ENCODE peak calls at places on chromosomes 1 and 21, in seven cellular contexts. F is fibroblast of lung; O is mucosa of descending colon; J is PC-3; Z is CD8-positive, alpha-beta T cell; E is heart right ventricle; A is bronchial epithelial cell. Q is an unnamed sample.

GRCh38 chr1:12287869-12288268 is 58.0 kb downstream of the VPS13D start:
- DNase-seq in F (no peak), O (no peak), J (no peak), Z (no peak), E (no peak), A (no peak), Q (no peak)

GRCh38 chr21:20272791-20273362 is 725.3 kb upstream of the NCAM2 start:
- DNase-seq in F (no peak), O (no peak), J (no peak), Z (no peak), E (no peak), A (peak; percentile 17), Q (no peak)

GRCh38 chr1:9630331-9631081 is 21.0 kb upstream of the PIK3CD start:
- DNase-seq in F (no peak), O (no peak), J (no peak), Z (no peak), E (no peak), A (no peak), Q (no peak)

GRCh38 chr1:207644852-207645631 is at the start of gene CR1L:
- DNase-seq in F (peak; percentile 54), O (peak; percentile 79), J (peak; percentile 46), Z (peak; percentile 45), E (peak; percentile 77), A (peak; percentile 47), Q (peak; percentile 80)

GRCh38 chr1:186102559-186103148 is 272.4 kb downstream of the TPR start:
- DNase-seq in F (peak; percentile 94), O (no peak), J (peak; percentile 44), Z (no peak), E (no peak), A (peak; percentile 57), Q (no peak)

GRCh38 chr1:240152611-240153297 is 61.1 kb downstream of the FMN2 start:
- DNase-seq in F (peak; percentile 34), O (no peak), J (peak; percentile 25), Z (no peak), E (no peak), A (no peak), Q (no peak)

GRCh38 chr1:95035536-95035935 is 37.2 kb downstream of the ALG14 start:
- DNase-seq in F (peak; percentile 98), O (no peak), J (peak; percentile 69), Z (no peak), E (no peak), A (peak; percentile 84), Q (no peak)

GRCh38 chr1:115185351-115185750 is 96.0 kb upstream of the TSPAN2 start:
- DNase-seq in F (no peak), O (no peak), J (no peak), Z (no peak), E (no peak), A (no peak), Q (no peak)

GRCh38 chr1:85611390-85611789 is 30.8 kb downstream of the CCN1 start:
- DNase-seq in F (peak; percentile 95), O (no peak), J (peak; percentile 43), Z (no peak), E (no peak), A (peak; percentile 58), Q (no peak)

DNA sequence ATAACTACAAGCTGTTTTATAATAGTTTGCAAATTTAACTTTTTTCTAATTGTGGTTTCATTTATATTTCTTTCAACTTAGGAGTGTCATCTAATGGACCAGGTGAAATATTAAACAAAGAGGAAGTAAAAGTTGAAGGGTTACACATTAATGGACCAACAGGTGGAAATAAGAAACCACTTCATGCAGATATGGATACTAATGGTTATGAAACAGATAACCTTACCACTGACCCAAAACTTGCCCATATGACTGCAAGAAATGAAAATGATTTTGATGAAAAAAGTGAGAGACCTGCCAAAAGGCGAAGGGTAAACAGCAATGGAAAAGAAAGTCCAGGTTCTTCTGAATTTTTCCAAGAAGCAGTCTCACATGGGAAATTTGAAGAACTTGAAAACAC is 59.7 kb downstream of the MIER1 start:
- DNase-seq in F (no peak), O (no peak), J (no peak), Z (no peak), E (no peak), A (no peak), Q (no peak)
- TF ChIP-seq CTCF in F (no peak), O (no peak), J (no peak), Z (no peak), E (no peak), A (no peak), Q (no peak)

GRCh38 chr21:39312112-39313041 is 1.1 kb downstream of the BRWD1 start:
- DNase-seq in F (peak; percentile 84), O (peak; percentile 96), J (peak; percentile 91), Z (peak; percentile 92), E (peak; percentile 94), A (peak; percentile 80), Q (peak; percentile 89)

GRCh38 chr21:39313042-39313456 is 383 bp downstream of the BRWD1 start:
- DNase-seq in F (peak; percentile 11), O (peak; percentile 79), J (no peak), Z (peak; percentile 19), E (no peak), A (no peak), Q (peak; percentile 62)

GRCh38 chr21:39314155-39315027 is 959 bp upstream of the BRWD1 start:
- DNase-seq in F (peak; percentile 78), O (no peak), J (peak; percentile 62), Z (peak; percentile 21), E (peak; percentile 51), A (peak; percentile 57), Q (no peak)

GRCh38 chr21:39315603-39316002 is 2.2 kb upstream of the BRWD1 start:
- DNase-seq in F (no peak), O (no peak), J (no peak), Z (no peak), E (no peak), A (no peak), Q (no peak)

DNA sequence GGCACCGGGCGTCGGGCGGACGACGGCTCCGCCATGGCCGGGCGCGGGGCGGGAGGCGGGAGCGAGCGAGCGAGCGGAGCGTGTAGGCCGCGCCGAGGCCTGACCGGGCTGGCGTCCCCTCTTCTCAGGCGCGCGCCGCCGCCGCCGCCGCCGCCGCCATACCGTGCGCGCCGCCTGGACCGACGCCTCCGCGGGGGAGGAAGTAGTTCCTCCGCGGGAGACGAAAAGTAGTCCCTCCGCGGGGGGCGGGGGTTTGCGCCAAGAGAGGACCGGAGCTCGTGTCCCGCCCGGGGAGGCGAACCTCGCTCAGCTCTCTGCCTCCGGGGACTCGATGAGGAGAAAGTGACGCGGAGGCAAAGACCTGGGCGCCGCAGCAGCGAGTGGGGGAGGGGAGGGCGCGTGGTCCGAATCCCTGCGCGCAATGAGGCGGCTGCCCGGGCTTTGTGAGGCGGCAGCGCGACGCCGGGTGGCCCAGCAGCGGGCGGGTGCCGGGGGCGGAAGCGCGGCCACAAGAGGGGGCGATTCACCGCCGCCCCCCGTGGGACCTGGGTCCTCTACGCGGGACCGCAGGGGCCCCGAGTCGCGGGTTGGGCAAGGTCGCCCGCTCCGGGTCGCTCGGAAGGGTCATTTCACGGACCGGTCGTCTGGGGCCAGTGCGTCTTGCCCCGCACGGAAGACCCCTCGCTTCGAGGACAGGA is at the start of gene BRWD1:
- DNase-seq in F (peak; percentile 88), O (peak; percentile 88), J (peak; percentile 77), Z (peak; percentile 69), E (peak; percentile 84), A (peak; percentile 39), Q (peak; percentile 75)
- TF ChIP-seq CTCF in F (no peak), O (no peak), J (no peak), Z (no peak), E (peak; percentile 56), A (peak; percentile 6), Q (peak; percentile 38)

GRCh38 chr1:196660912-196661311 is 9.1 kb downstream of the CFH start:
- DNase-seq in F (peak; percentile 17), O (no peak), J (peak; percentile 47), Z (no peak), E (no peak), A (peak; percentile 50), Q (no peak)
- TF ChIP-seq CTCF in F (no peak), O (no peak), J (peak; percentile 64), Z (peak; percentile 51), E (peak; percentile 78), A (no peak), Q (peak; percentile 76)

GRCh38 chr1:176669782-176670181 is 206.8 kb downstream of the PAPPA2 start:
- DNase-seq in F (no peak), O (no peak), J (no peak), Z (no peak), E (no peak), A (no peak), Q (no peak)

GRCh38 chr1:176670853-176671252 is 207.9 kb downstream of the PAPPA2 start:
- DNase-seq in F (no peak), O (no peak), J (no peak), Z (no peak), E (no peak), A (no peak), Q (no peak)
- TF ChIP-seq CTCF in F (no peak), O (no peak), J (peak; percentile 15), Z (no peak), E (no peak), A (no peak), Q (no peak)

DNA sequence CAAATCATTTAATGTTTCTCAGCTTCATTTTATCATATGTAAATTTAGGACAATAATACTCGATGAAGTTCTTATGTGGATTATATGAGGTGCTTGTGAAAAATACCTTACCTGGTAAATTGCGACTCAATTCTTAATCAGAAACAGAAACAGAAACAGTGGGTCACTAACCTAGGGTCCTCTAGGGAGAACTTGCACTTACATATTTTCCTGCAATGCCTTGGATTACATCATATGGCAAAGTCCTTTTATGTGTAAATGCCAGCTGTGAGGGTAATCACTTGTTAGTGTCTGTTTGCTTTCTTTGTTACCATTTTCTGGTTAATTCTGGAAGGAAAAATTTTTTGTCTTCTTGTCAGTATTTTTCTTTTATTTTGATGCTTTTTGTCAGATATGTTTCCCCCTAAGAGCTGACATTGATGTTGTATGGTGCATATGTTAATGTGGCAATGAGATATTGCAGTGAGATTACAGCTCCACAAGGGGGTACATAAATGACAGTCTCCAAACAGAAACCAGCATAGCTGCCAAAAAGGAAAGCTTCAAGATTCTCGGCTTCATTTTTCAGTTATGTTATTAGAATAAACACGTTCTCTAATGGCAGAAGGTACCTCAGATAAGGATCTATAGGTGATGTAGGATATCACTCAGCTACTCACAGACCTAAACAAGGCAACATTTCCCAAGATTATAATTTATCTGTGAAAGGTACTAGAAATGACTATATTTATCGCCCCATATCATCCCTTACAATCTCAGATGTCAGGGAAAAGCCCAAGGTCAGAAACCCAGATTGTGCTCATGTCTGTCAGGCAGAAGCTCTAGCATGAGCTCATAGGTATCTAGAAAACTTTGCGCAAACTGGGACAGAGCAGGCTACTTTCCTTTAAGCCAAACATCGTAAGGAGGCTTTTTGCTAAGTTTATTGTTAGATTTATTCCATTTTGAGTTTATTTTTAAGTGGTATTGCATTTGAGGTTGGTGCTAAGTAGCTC is 119.9 kb downstream of the FASLG start:
- DNase-seq in F (no peak), O (no peak), J (peak; percentile 52), Z (no peak), E (no peak), A (no peak), Q (no peak)
- TF ChIP-seq CTCF in F (no peak), O (no peak), J (peak; percentile 68), Z (peak; percentile 44), E (no peak), A (no peak), Q (peak; percentile 22)

Q was measured in CD14-positive monocyte.